ENCODE peak calls at places on chromosomes 1 and 21, in four cellular contexts. X is HCT116, Q is K562, G is HepG2. Z is an unnamed sample.
A peak's percentile ranks its signal among the peaks of the same experiment; 100 is the strongest.

GRCh38 chr1:211842518-211842917 is 12.0 kb upstream of the LPGAT1 start:
- DNase-seq in X (no peak), Q (no peak), G (no peak), Z (no peak)

GRCh38 chr21:41321211-41321907 is 4.8 kb downstream of the FAM3B start:
- DNase-seq in X (no peak), Q (no peak), G (no peak), Z (no peak)

GRCh38 chr21:37198989-37199924 is 67.9 kb downstream of the VPS26C start:
- DNase-seq in X (peak; percentile 66), Q (no peak), G (no peak), Z (peak; percentile 17)

GRCh38 chr1:246176126-246177024 is 330.7 kb downstream of the SMYD3 start:
- DNase-seq in X (no peak), Q (no peak), G (peak; percentile 92), Z (no peak)

GRCh38 chr1:56120021-56120420 is 459.3 kb downstream of the PLPP3 start:
- DNase-seq in X (no peak), Q (no peak), G (no peak), Z (no peak)

GRCh38 chr1:100989306-100990077 is 36.1 kb downstream of the DPH5 start:
- DNase-seq in X (no peak), Q (no peak), G (no peak), Z (no peak)

GRCh38 chr1:45230537-45230936 is 24.1 kb upstream of the ZSWIM5 start:
- DNase-seq in X (no peak), Q (no peak), G (peak; percentile 34), Z (no peak)

GRCh38 chr1:29237906-29238600 is 1.7 kb downstream of the PTPRU start:
- DNase-seq in X (no peak), Q (peak; percentile 47), G (peak; percentile 34), Z (no peak)

GRCh38 chr1:1203561-1204424 is 2.6 kb downstream of the TNFRSF18 start:
- DNase-seq in X (no peak), Q (no peak), G (no peak), Z (no peak)

GRCh38 chr1:11520531-11521233 is 41.7 kb downstream of the DISP3 start:
- DNase-seq in X (no peak), Q (no peak), G (no peak), Z (no peak)

GRCh38 chr1:36910886-36911540 is 123.3 kb downstream of the GRIK3 start:
- DNase-seq in X (no peak), Q (no peak), G (no peak), Z (no peak)

GRCh38 chr1:201999625-202000238 is 10.7 kb upstream of the ELF3 start:
- DNase-seq in X (no peak), Q (peak; percentile 76), G (peak; percentile 64), Z (no peak)

GRCh38 chr1:162062542-162063015 is 6.9 kb upstream of the NOS1AP start:
- DNase-seq in X (no peak), Q (no peak), G (no peak), Z (no peak)

GRCh38 chr1:160129558-160129957 is 14.0 kb downstream of the ATP1A2 start:
- DNase-seq in X (no peak), Q (no peak), G (no peak), Z (no peak)
- TF ChIP-seq TCF7L2 in X (no peak), Q (no peak), G (no peak), Z (no peak)

GRCh38 chr1:172135076-172135672 is 285.3 kb upstream of the C1orf105 start:
- DNase-seq in X (peak; percentile 32), Q (peak; percentile 26), G (peak; percentile 32), Z (no peak)

GRCh38 chr1:172136925-172137324 is 283.6 kb upstream of the C1orf105 start:
- DNase-seq in X (no peak), Q (no peak), G (no peak), Z (no peak)

GRCh38 chr1:172132836-172133235 is 287.6 kb upstream of the C1orf105 start:
- DNase-seq in X (no peak), Q (no peak), G (no peak), Z (no peak)

GRCh38 chr1:172135923-172136610 is 284.4 kb upstream of the C1orf105 start:
- DNase-seq in X (no peak), Q (no peak), G (no peak), Z (peak; percentile 57)

DNA sequence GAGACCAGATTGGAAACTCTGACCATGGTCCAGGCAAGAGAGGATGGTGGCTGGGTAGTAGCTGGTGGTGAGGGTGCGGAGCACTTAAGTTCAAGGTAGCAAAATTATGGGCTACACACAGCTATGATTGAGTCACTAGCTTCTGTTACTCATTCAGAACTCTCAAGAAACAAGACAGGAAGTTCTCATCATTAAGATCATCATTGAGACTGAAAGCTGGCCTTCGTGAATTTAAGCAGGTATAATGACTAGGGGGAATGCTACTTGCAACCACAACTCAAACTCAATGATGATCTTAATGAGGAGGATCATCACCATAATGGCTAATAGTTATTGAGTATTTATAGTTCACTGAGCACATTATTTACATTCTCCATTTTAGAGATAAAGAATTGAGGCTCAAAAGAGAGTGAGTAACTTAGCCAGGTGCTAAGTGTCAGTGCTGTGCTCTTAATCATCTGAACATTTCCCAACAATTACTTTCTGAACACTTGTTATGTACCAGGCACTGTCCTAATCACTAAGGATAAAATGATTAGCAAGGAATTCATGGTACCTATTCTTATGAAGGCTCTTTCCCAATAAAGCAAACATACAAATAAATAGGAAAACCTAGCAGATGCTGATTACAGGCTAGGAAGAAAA is 286.3 kb upstream of the C1orf105 start:
- DNase-seq in X (no peak), Q (no peak), G (no peak), Z (no peak)
- TF ChIP-seq TCF7L2 in X (no peak), Q (no peak), G (no peak), Z (no peak)

DNA sequence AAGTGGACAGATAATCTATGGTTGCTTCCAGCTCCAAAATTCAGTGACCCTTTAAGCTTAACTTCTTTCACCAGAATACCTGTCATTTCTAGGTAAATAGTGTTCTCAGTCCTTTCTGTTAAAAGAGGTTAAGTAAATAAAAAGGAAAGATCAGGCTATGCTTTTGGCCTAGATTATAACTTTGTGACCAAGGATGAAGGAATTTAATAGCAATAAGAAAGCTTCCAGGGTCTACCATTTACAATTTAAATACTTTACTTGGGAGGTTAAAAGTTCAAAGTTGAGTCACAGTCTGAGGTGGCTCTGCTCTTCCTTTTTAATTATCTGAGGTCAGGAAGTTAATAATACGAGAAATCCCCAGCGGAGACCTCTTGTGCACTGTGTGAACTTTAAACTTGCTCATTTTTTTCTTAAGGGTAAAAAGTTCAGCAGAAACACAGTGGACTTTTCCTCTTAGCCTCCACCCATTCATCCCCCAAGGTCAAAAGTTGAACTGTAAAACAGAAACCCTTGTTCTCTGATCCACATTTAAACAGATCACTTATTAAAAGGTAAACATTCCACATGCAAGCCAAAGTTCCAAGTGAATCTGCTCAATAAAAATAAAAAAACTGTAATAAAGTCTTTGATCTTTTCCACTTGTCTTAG is 187.1 kb downstream of the NRIP1 start:
- DNase-seq in X (no peak), Q (no peak), G (peak; percentile 96), Z (no peak)
- TF ChIP-seq TCF7L2 in X (no peak), Q (no peak), G (no peak), Z (peak; percentile 89)

GRCh38 chr1:119372493-119373086 is 4.0 kb downstream of the HAO2 start:
- DNase-seq in X (peak; percentile 49), Q (no peak), G (peak; percentile 70), Z (no peak)
- TF ChIP-seq TCF7L2 in X (no peak), Q (no peak), G (no peak), Z (no peak)

GRCh38 chr1:147509786-147510360 is 31.4 kb upstream of the BCL9 start:
- DNase-seq in X (no peak), Q (no peak), G (no peak), Z (no peak)

GRCh38 chr1:147500309-147500839 is 40.9 kb upstream of the BCL9 start:
- DNase-seq in X (no peak), Q (no peak), G (no peak), Z (no peak)

GRCh38 chr1:147502760-147503159 is 38.5 kb upstream of the BCL9 start:
- DNase-seq in X (no peak), Q (no peak), G (no peak), Z (no peak)

DNA sequence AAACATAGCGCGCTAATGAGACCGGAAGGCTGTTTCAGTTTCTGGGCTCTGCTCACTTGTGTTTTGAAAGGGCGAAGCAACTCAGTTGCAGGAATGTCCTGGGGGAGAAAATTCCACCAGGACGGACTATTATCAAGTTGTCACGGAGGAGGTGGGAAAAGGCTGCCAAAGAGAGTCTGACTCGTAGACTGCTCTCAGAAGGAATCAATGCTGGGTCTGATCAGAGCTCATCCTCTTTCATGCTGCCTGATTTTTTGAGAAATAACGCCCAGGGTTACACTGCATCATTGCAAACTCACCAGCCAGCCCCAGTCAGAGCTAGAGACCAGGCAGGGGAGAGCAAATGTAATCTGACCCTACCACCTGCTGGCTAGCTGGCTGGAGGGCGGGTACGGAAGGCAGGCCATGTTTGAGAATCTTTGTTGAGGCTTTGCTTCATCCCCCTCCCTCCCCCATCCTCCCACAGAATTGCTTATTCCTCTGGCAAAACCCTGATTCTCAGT is 36.4 kb upstream of the BCL9 start:
- DNase-seq in X (no peak), Q (no peak), G (no peak), Z (no peak)
- TF ChIP-seq TCF7L2 in X (no peak), Q (no peak), G (no peak), Z (no peak)

GRCh38 chr21:29658934-29659203 is 280.9 kb downstream of the GRIK1 start:
- DNase-seq in X (no peak), Q (no peak), G (no peak), Z (no peak)
- TF ChIP-seq TCF7L2 in X (no peak), Q (no peak), G (no peak), Z (no peak)

Z was measured in Panc1.